ENCODE peak calls at places on chromosomes 4 and X, in four cellular contexts. H is IMR-90, K is fibroblast of villous mesenchyme, A is PC-3. V is an unnamed sample.

GRCh38 chr4:107870916-107871786 is 46.4 kb downstream of the SGMS2 start:
- DNase-seq in H (no peak), K (no peak), A (no peak), V (peak)

GRCh38 chr4:165058676-165059075 is 5.0 kb downstream of the TRIM75 start:
- DNase-seq in H (no peak), K (no peak), A (no peak), V (no peak)

GRCh38 chr4:97984545-97985131 is 158.6 kb downstream of the STPG2 start:
- DNase-seq in H (no peak), K (no peak), A (peak), V (no peak)

GRCh38 chrX:23334871-23335599 is 386 bp downstream of the PTCHD1 start:
- DNase-seq in H (no peak), K (no peak), A (no peak), V (no peak)

GRCh38 chr4:141246683-141247429 is 26.2 kb downstream of the ZNF330 start:
- DNase-seq in H (peak), K (no peak), A (peak), V (no peak)

GRCh38 chr4:82519072-82519471 is 42.7 kb downstream of the TMEM150C start:
- DNase-seq in H (peak), K (no peak), A (peak), V (no peak)

GRCh38 chr4:14091966-14092365 is 464.4 kb upstream of the BOD1L1 start:
- DNase-seq in H (peak), K (no peak), A (no peak), V (no peak)

GRCh38 chrX:23168291-23168690 is 166.4 kb upstream of the PTCHD1 start:
- DNase-seq in H (no peak), K (no peak), A (no peak), V (no peak)

GRCh38 chr4:145954924-145955339 is 16.3 kb upstream of the ZNF827 start:
- DNase-seq in H (peak), K (peak), A (peak), V (peak)

GRCh38 chr4:10083861-10084641 is 32.5 kb downstream of the WDR1 start:
- DNase-seq in H (no peak), K (no peak), A (no peak), V (no peak)

GRCh38 chrX:110145854-110146253 is 142.9 kb downstream of the TMEM164 start:
- DNase-seq in H (peak), K (peak), A (peak), V (no peak)

GRCh38 chrX:24607616-24608015 is 39.5 kb downstream of the PCYT1B start:
- DNase-seq in H (no peak), K (peak), A (no peak), V (no peak)

GRCh38 chrX:134186362-134187121 is 50.4 kb upstream of the CCDC160 start:
- DNase-seq in H (no peak), K (no peak), A (peak), V (peak)

GRCh38 chrX:110588853-110589252 is 206.8 kb downstream of the CHRDL1 start:
- DNase-seq in H (no peak), K (no peak), A (no peak), V (no peak)

GRCh38 chrX:3286196-3286920 is 60.1 kb downstream of the MXRA5 start:
- DNase-seq in H (peak), K (peak), A (peak), V (no peak)

GRCh38 chr4:75912968-75913367 is 10.7 kb upstream of the PPEF2 start:
- DNase-seq in H (no peak), K (no peak), A (no peak), V (no peak)

GRCh38 chrX:43958529-43958928 is 14.7 kb downstream of the NDP start:
- DNase-seq in H (peak), K (peak), A (peak), V (peak)

GRCh38 chrX:19344207-19344534 is 444 bp downstream of the PDHA1 start:
- DNase-seq in H (no peak), K (no peak), A (no peak), V (no peak)

GRCh38 chr4:44985152-44985551 is 258.8 kb upstream of the GNPDA2 start:
- DNase-seq in H (no peak), K (no peak), A (no peak), V (no peak)

GRCh38 chr4:39931441-39931901 is 46.2 kb downstream of the PDS5A start:
- DNase-seq in H (no peak), K (no peak), A (no peak), V (peak)

GRCh38 chrX:153398275-153398960 is 2.7 kb downstream of the PNMA6E start:
- DNase-seq in H (no peak), K (no peak), A (no peak), V (no peak)

GRCh38 chrX:16695079-16695676 is 17.3 kb downstream of the CTPS2 start:
- DNase-seq in H (peak), K (peak), A (peak), V (no peak)

GRCh38 chrX:18935893-18936292 is 48.0 kb downstream of the PHKA2 start:
- DNase-seq in H (no peak), K (no peak), A (no peak), V (no peak)

GRCh38 chr4:153111426-153112070 is 92.7 kb upstream of the TRIM2 start:
- DNase-seq in H (no peak), K (no peak), A (no peak), V (no peak)

GRCh38 chrX:103716967-103717366 is 6.3 kb downstream of the TMEM31 start:
- DNase-seq in H (peak), K (peak), A (peak), V (no peak)

GRCh38 chr4:69054578-69055200 is 41.6 kb upstream of the UGT2B7 start:
- DNase-seq in H (peak), K (peak), A (peak), V (no peak)

GRCh38 chr4:95478679-95479078 is 70.1 kb downstream of the UNC5C start:
- DNase-seq in H (no peak), K (no peak), A (no peak), V (no peak)

GRCh38 chrX:153878969-153879653 is 6.9 kb downstream of the L1CAM start:
- DNase-seq in H (no peak), K (no peak), A (no peak), V (no peak)

GRCh38 chrX:145563159-145563558 is 254.5 kb upstream of the SLITRK2 start:
- DNase-seq in H (no peak), K (no peak), A (no peak), V (no peak)

GRCh38 chrX:57929373-57929772 is 19.1 kb upstream of the ZXDA start:
- DNase-seq in H (peak), K (no peak), A (peak), V (no peak)
- TF ChIP-seq CTCF in H (peak), K (peak), A (peak), V (peak)

GRCh38 chrX:53279296-53280237 is 1.8 kb downstream of the IQSEC2 start:
- DNase-seq in H (no peak), K (no peak), A (no peak), V (no peak)
- H3K4me3 ChIP-seq in H (peak), K (peak), A (peak), V (no peak)

GRCh38 chrX:47158131-47158530 is 13.1 kb downstream of the RBM10 start:
- DNase-seq in H (no peak), K (no peak), A (no peak), V (no peak)
- TF ChIP-seq CTCF in H (no peak), K (no peak), A (peak), V (no peak)

GRCh38 chr4:176435891-176436499 is 116.2 kb downstream of the SPCS3 start:
- DNase-seq in H (peak), K (peak), A (no peak), V (no peak)
- H3K4me3 ChIP-seq in H (no peak), K (no peak), A (no peak), V (no peak)

DNA sequence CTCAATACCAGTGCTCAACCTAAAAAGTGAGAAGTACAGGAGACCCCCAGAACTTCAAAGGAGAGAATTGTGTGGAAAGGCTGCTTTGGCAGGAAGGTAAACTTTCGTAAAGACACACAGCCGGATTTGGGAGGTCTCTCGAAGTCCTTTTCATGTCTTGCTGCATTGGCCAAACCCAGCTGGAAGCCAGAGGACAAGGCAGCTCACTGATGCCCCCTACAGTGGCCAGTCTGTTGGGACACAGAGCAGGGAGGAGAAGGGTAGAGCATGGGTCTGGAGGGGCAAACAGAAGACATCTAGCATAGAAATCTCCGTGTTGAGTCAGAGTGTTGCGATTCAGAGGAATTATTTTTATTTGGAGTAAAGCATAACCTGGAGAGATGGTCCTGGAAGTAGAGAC is 198.9 kb downstream of the ANK2 start:
- DNase-seq in H (no peak), K (no peak), A (no peak), V (no peak)
- TF ChIP-seq CTCF in H (no peak), K (peak), A (no peak), V (peak)

GRCh38 chr4:7191546-7192251 is 639 bp upstream of the SORCS2 start:
- DNase-seq in H (no peak), K (no peak), A (no peak), V (no peak)

GRCh38 chr4:7193040-7193958 is 961 bp downstream of the SORCS2 start:
- DNase-seq in H (no peak), K (no peak), A (peak), V (no peak)

GRCh38 chr4:7194251-7195137 is 2.2 kb downstream of the SORCS2 start:
- DNase-seq in H (no peak), K (no peak), A (peak), V (no peak)

GRCh38 chr4:7190668-7191545 is 1.4 kb upstream of the SORCS2 start:
- DNase-seq in H (no peak), K (no peak), A (no peak), V (no peak)

DNA sequence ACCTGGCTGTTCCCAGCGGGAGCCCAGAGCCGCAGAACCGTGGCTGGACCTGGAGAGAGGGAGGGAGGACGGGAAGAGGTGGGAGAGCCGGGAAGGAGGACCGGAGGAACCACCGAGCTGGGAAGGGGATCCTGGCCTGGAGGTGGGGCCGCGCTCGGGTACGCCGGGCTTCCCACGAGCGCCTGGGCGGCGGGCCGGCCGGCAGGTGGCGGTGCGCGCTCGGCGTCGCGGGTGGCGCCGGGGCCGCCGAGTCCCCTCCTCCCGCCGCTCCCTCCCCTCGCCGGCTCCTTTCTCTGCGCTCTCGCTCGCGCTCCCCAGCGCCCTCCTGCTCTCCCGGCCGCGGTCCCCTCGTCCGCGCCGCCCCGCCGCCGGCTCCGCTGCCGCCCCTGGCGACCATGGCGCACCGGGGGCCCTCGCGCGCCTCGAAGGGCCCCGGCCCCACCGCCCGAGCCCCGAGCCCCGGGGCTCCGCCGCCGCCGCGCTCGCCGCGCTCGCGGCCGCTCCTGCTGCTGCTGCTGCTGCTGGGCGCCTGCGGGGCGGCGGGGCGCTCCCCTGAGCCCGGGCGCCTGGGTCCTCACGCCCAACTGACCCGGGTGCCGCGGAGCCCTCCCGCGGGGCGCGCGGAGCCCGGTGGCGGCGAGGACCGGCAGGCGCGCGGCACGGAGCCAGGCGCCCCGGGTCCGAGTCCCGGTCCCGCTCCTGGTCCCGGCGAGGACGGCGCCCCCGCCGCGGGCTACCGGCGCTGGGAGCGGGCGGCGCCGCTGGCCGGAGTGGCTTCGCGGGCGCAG is at the start of gene SORCS2:
- DNase-seq in H (peak), K (peak), A (peak), V (no peak)
- H3K4me3 ChIP-seq in H (peak), K (peak), A (peak), V (no peak)

DNA sequence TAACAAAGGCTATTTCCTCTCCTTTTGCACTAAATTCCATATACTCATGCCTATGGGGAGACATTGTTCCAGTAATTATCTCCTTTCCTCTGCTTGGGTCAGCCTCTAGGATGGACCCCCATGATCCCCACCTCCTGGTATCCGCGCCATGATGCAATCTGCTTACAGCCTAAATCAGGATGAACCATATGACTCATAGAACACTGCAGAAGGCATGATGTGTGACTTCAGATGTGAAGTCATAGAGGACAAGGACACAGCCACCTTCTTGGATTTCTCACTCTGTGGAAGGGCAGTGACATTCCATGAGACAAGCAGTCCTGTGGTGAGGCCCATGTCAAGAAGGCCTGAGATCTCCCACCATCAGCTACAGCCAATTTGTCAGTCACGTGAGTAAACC is 9.0 kb upstream of the TMEM144 start:
- DNase-seq in H (no peak), K (no peak), A (no peak), V (no peak)
- TF ChIP-seq CTCF in H (no peak), K (no peak), A (no peak), V (no peak)

GRCh38 chrX:48477960-48478755 is 2.2 kb downstream of the FTSJ1 start:
- DNase-seq in H (no peak), K (no peak), A (no peak), V (no peak)
- H3K4me3 ChIP-seq in H (no peak), K (no peak), A (peak), V (no peak)

GRCh38 chr4:84151574-84151973 is 347.5 kb downstream of the NKX6-1 start:
- DNase-seq in H (no peak), K (no peak), A (peak), V (peak)
- TF ChIP-seq CTCF in H (no peak), K (no peak), A (peak), V (peak)

GRCh38 chrX:125765347-125765746 is 400.7 kb downstream of the DCAF12L2 start:
- DNase-seq in H (no peak), K (no peak), A (no peak), V (no peak)
- H3K4me3 ChIP-seq in H (no peak), K (no peak), A (no peak), V (no peak)